ENCODE peak calls at places on chromosomes 7 and 10, in seven cellular contexts. L is CD8-positive, alpha-beta T cell; T is ovary; K is esophagus squamous epithelium; P is adrenal gland; V is fibroblast of lung; S is sigmoid colon. E is an unnamed sample.

GRCh38 chr7:119572541-119572940 is 700.4 kb upstream of the KCND2 start:
- DNase-seq in P (no peak), V (no peak), K (no peak), L (no peak), T (no peak), S (no peak), E (no peak)

GRCh38 chr10:119268871-119269506 is 61.6 kb downstream of the GRK5 start:
- DNase-seq in T (no peak), K (no peak), S (no peak), P (no peak), L (peak; percentile 75), V (no peak), E (no peak)

GRCh38 chr7:137254766-137255165 is 88.8 kb downstream of the PTN start:
- DNase-seq in L (no peak), V (no peak), S (no peak), K (no peak), P (no peak), T (no peak), E (no peak)

GRCh38 chr7:33928986-33929385 is 23.6 kb downstream of the BMPER start:
- DNase-seq in L (no peak), K (no peak), S (no peak), T (no peak), P (no peak), V (no peak), E (no peak)

GRCh38 chr10:124251317-124251716 is 157.9 kb upstream of the CHST15 start:
- DNase-seq in T (no peak), P (no peak), S (no peak), V (no peak), L (no peak), K (no peak), E (peak; percentile 3)

GRCh38 chr10:1022413-1022812 is 3.2 kb downstream of the IDI2 start:
- DNase-seq in L (no peak), T (no peak), S (no peak), K (no peak), V (no peak), P (no peak), E (no peak)

GRCh38 chr7:104963991-104964385 is 50.0 kb upstream of the KMT2E start:
- DNase-seq in P (no peak), S (no peak), L (no peak), K (no peak), V (peak; percentile 81), T (no peak), E (no peak)

GRCh38 chr10:110636932-110637557 is 7.1 kb upstream of the RBM20 start:
- DNase-seq in K (no peak), V (no peak), L (no peak), T (no peak), S (peak; percentile 74), P (no peak), E (no peak)

GRCh38 chr10:8050561-8051108 is 3.9 kb upstream of the GATA3 start:
- DNase-seq in V (peak; percentile 32), P (no peak), K (no peak), S (no peak), L (peak; percentile 36), T (no peak), E (no peak)

GRCh38 chr7:151275813-151276577 is 27.5 kb upstream of the SMARCD3 start:
- DNase-seq in S (no peak), L (peak; percentile 32), P (no peak), T (peak; percentile 46), K (no peak), V (no peak), E (no peak)

GRCh38 chr7:82810558-82811259 is 352.0 kb downstream of the PCLO start:
- DNase-seq in L (no peak), S (no peak), T (no peak), P (peak; percentile 17), K (no peak), V (peak; percentile 85), E (no peak)

GRCh38 chr7:97457054-97457453 is 274.8 kb upstream of the TAC1 start:
- DNase-seq in K (no peak), T (no peak), P (no peak), V (no peak), S (no peak), L (no peak), E (no peak)

GRCh38 chr7:85041599-85042216 is 145.1 kb downstream of the SEMA3D start:
- DNase-seq in L (no peak), P (peak; percentile 68), K (no peak), V (peak; percentile 79), S (no peak), T (peak; percentile 44), E (peak; percentile 52)

GRCh38 chr10:31101123-31101522 is 69.5 kb upstream of the ZNF438 start:
- DNase-seq in K (no peak), P (no peak), S (no peak), V (peak; percentile 74), L (peak; percentile 7), T (no peak), E (no peak)

GRCh38 chr7:19538036-19538435 is 170.8 kb downstream of the POLR1F start:
- DNase-seq in L (no peak), K (no peak), S (no peak), V (no peak), P (no peak), T (no peak), E (no peak)

GRCh38 chr10:114995468-114995867 is 57.5 kb downstream of the TRUB1 start:
- DNase-seq in S (no peak), V (no peak), K (no peak), P (no peak), L (no peak), T (no peak), E (no peak)

GRCh38 chr10:47322300-47323061 is at the start of gene GDF2:
- DNase-seq in K (no peak), L (no peak), T (no peak), P (no peak), V (no peak), S (no peak), E (no peak)

GRCh38 chr10:47325303-47326291 is 3.3 kb downstream of the GDF2 start:
- DNase-seq in V (no peak), S (no peak), T (no peak), L (no peak), K (no peak), P (no peak), E (no peak)

GRCh38 chr10:47321521-47322195 is 596 bp upstream of the GDF2 start:
- DNase-seq in P (no peak), V (no peak), K (no peak), S (no peak), L (no peak), T (no peak), E (no peak)

GRCh38 chr10:47323636-47324299 is 1.5 kb downstream of the GDF2 start:
- DNase-seq in V (no peak), S (no peak), L (no peak), K (no peak), T (no peak), P (no peak), E (no peak)

DNA sequence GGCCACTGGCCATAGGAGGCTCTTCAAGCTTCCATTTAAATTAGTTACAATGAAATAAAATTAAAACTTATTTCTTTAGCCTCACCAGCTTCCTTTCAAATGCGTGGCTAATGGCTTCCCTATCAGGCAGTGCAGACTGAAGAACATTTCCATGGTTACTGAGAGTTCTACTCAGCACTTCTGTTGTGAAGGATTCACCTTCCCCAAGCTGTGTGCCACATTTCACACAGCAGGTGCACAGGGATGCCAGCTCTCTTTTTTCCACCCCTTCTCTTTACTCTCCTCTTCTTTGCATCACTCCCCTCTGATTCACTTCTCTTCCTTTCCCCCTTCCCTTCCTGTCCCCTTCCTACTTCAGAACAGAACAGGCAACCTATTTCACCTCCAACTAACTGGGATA is 833 bp downstream of the GDF2 start:
- DNase-seq in V (no peak), K (no peak), L (no peak), S (no peak), T (no peak), P (no peak), E (no peak)
- H3K27ac ChIP-seq in V (no peak overlapping the region), K (no peak overlapping the region), L (no peak overlapping the region), S (no peak overlapping the region), T (no peak overlapping the region), P (no peak overlapping the region), E (no peak overlapping the region)

GRCh38 chr10:92727550-92727949 is 37.8 kb downstream of the HHEX start:
- DNase-seq in T (no peak), L (no peak), P (no peak), V (no peak), S (no peak), K (no peak), E (no peak)

GRCh38 chr10:92727141-92727540 is 37.4 kb downstream of the HHEX start:
- DNase-seq in V (no peak), T (no peak), S (no peak), P (no peak), L (no peak), K (no peak), E (no peak)

GRCh38 chr10:92720306-92721165 is 30.8 kb downstream of the HHEX start:
- DNase-seq in K (no peak), P (no peak), V (no peak), S (no peak), T (no peak), L (no peak), E (no peak)

DNA sequence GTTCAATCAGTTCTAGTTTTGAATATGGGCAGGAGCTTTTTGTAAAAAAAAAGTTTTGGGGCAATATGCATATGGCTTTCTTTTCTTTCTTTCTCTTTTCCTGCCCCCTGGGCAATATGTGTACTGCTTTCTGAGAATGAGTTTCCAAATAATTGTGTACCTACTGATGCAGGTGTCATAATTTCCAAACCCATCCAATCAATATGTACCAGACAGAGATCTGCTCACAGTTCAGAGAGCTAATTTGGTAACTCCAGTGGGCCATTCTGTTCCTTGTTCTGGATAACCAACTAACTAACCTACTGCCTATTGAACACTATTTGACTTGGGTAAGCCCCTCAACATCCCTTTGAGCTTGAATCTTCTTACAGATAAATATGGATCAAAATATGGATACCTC is 32.6 kb downstream of the HHEX start:
- DNase-seq in L (no peak), V (no peak), T (no peak), S (no peak), P (no peak), K (no peak), E (no peak)
- H3K27me3 ChIP-seq in L (no peaks in the 10 kb centered on the region), V (peaks cover 9% of the 10 kb centered on the region), T (no peaks in the 10 kb centered on the region), S (no peaks in the 10 kb centered on the region), P (no peaks in the 10 kb centered on the region), K (peaks cover 11% of the 10 kb centered on the region), E (no peaks in the 10 kb centered on the region)

DNA sequence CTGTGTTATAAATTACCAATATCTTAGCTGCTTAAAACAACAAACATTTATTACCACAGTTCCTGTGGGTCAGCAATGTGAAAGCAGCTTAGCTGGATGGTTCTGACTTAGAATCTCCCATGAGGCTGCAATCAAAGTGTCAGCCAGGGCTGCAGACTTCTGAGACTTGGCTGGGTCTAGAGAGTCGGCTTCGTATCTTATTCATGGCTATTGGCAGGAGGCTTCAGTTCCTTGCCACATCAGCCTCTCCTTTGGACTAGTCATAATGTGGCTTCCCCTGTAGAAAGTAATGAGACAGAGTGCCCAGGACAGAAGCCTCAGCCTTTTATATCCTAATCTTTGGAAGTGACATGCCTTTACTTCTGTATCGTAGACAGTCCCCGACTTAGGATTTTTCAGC is 27.3 kb downstream of the RALA start:
- DNase-seq in V (peak; percentile 78), S (peak; percentile 64), K (no peak), P (peak; percentile 65), T (no peak), L (no peak), E (no peak)
- H3K4me3 ChIP-seq in V (no peak overlapping the region), S (no peak overlapping the region), K (no peak overlapping the region), P (no peak overlapping the region), T (no peak overlapping the region), L (no peak overlapping the region), E (no peak overlapping the region)

GRCh38 chr10:102453502-102453901 is 2.2 kb upstream of the C10orf95 start:
- DNase-seq in K (no peak), L (no peak), P (no peak), S (no peak), T (no peak), V (no peak), E (no peak)
- H3K27ac ChIP-seq in K (peak overlapping the region; percentile 50), L (no peak overlapping the region), P (peak overlapping the region; percentile 83), S (peak overlapping the region; percentile 43), T (no peak overlapping the region), V (peak overlapping the region; percentile 52), E (peak overlapping the region; percentile 76)

E was measured in lower lobe of right lung.